ENCODE peak calls at places on chromosomes 3 and 15, in nine cellular contexts. R is progenitor cell of endocrine pancreas; U is fibroblast of lung; E is NCI-H2081; H is OCI-LY7; V is NT2/D1; J is activated T-cell treated with anti-CD3 and anti-CD28 coated beads for 24 hours; M is stimulated activated CD8-positive, alpha-beta memory T cell treated with anti-CD3 and anti-CD28 coated beads, Interleukin-4, amount 100 ng/mL, for 48 hours; Z is activated CD4-positive, CD25-positive, alpha-beta regulatory T cell. Q is an unnamed sample.

GRCh38 chr3:142724682-142725351 is 983 bp downstream of the TRPC1 start:
- DNase-seq in V (peak; percentile 49), J (peak; percentile 2), M (no peak), Z (no peak), E (peak; percentile 73), H (no peak), U (peak; percentile 40), R (peak; percentile 38), Q (no peak)

GRCh38 chr15:94306700-94307650 is 75.6 kb downstream of the MCTP2 start:
- DNase-seq in H (peak; percentile 91), J (no peak), R (no peak), E (no peak), V (no peak), U (peak; percentile 83), M (peak; percentile 45), Z (no peak), Q (peak; percentile 31)

GRCh38 chr3:195110647-195111321 is 160.2 kb downstream of the XXYLT1 start:
- DNase-seq in Z (no peak), V (no peak), R (no peak), H (no peak), J (no peak), U (no peak), E (no peak), M (no peak), Q (no peak)

GRCh38 chr3:184631339-184631965 is 69.9 kb downstream of the EPHB3 start:
- DNase-seq in H (no peak), V (no peak), E (no peak), M (no peak), R (no peak), J (no peak), U (no peak), Z (no peak), Q (no peak)

GRCh38 chr3:15291589-15292541 is 40.5 kb downstream of the SH3BP5 start:
- DNase-seq in U (peak; percentile 67), J (peak; percentile 46), M (peak; percentile 75), R (no peak), E (no peak), H (peak; percentile 77), V (no peak), Z (no peak), Q (no peak)

GRCh38 chr15:75452968-75453702 is 1.6 kb upstream of the SIN3A start:
- DNase-seq in H (peak; percentile 78), Z (peak; percentile 39), E (peak; percentile 69), V (no peak), R (peak; percentile 48), M (peak; percentile 87), U (peak; percentile 33), J (peak; percentile 60), Q (no peak)

GRCh38 chr3:189947948-189948723 is 172.6 kb downstream of the P3H2 start:
- DNase-seq in E (peak; percentile 57), V (no peak), U (no peak), R (no peak), M (no peak), J (peak; percentile 15), Z (no peak), H (peak; percentile 31), Q (peak; percentile 32)

GRCh38 chr15:67838789-67839332 is 984 bp downstream of the RNU6-1 start:
- DNase-seq in Z (no peak), V (no peak), U (peak; percentile 42), E (no peak), H (no peak), R (peak; percentile 61), J (no peak), M (no peak), Q (no peak)

Q was measured in stromal cell of bone marrow.